ENCODE peak calls at places on chromosomes 5 and 9, in eight cellular contexts. W, P, Z, Q, J, I, X and E are unnamed samples.
A peak's percentile ranks its signal among the peaks of the same experiment; 100 is the strongest.

GRCh38 chr5:57258052-57258451 is 84.2 kb downstream of the GPBP1 start:
- DNase-seq in I (no peak), X (no peak), Q (no peak), P (no peak), Z (no peak), W (no peak), J (no peak), E (no peak)

GRCh38 chr9:114278881-114279570 is 43.9 kb upstream of the ORM1 start:
- DNase-seq in X (no peak), Q (peak; percentile 88), J (peak; percentile 28), Z (no peak), P (no peak), W (peak; percentile 57), I (peak; percentile 41), E (peak; percentile 55)

GRCh38 chr9:137369911-137370630 is 52.9 kb downstream of the EXD3 start:
- DNase-seq in J (peak; percentile 41), W (peak; percentile 52), P (no peak), Q (no peak), I (no peak), X (no peak), Z (no peak), E (peak; percentile 50)

GRCh38 chr5:115079934-115080623 is 89.6 kb downstream of the TRIM36 start:
- DNase-seq in Q (no peak), W (no peak), I (no peak), J (no peak), X (no peak), P (no peak), Z (no peak), E (no peak)

GRCh38 chr5:141618030-141618803 is 583 bp downstream of the DIAPH1 start:
- DNase-seq in P (peak; percentile 70), Q (peak; percentile 70), J (peak; percentile 76), X (peak; percentile 88), I (peak; percentile 60), W (no peak), Z (peak; percentile 61), E (peak; percentile 83)

GRCh38 chr5:77946381-77947050 is 170.4 kb upstream of the TBCA start:
- DNase-seq in X (no peak), P (no peak), Z (no peak), I (no peak), W (no peak), J (no peak), Q (no peak), E (no peak)

GRCh38 chr9:91187311-91187964 is 174.3 kb downstream of the AUH start:
- DNase-seq in W (no peak), X (peak; percentile 10), J (no peak), Q (no peak), P (no peak), I (no peak), Z (no peak), E (no peak)

GRCh38 chr5:1136814-1137213 is 25.0 kb upstream of the SLC12A7 start:
- DNase-seq in Z (no peak), P (no peak), W (no peak), J (no peak), X (no peak), Q (no peak), I (no peak), E (no peak)

GRCh38 chr9:24245988-24246387 is 299.7 kb downstream of the IZUMO3 start:
- DNase-seq in J (no peak), Z (no peak), Q (peak; percentile 1), P (no peak), W (no peak), I (no peak), X (no peak), E (no peak)

GRCh38 chr9:107228648-107229047 is 54.4 kb upstream of the RAD23B start:
- DNase-seq in Z (no peak), P (no peak), I (no peak), X (no peak), W (no peak), Q (no peak), J (no peak), E (no peak)

GRCh38 chr5:144156767-144157171 is 13.7 kb downstream of the YIPF5 start:
- DNase-seq in Q (no peak), X (no peak), Z (peak; percentile 42), W (no peak), J (no peak), I (no peak), P (no peak), E (no peak)

GRCh38 chr9:129459550-129460322 is 161.2 kb downstream of the C9orf50 start:
- DNase-seq in Q (no peak), W (peak; percentile 70), X (no peak), P (peak; percentile 41), Z (no peak), I (no peak), J (peak; percentile 71), E (peak; percentile 89)

GRCh38 chr5:129460951-129461815 is 1.1 kb downstream of the ADAMTS19 start:
- DNase-seq in I (peak; percentile 5), Z (peak; percentile 10), Q (no peak), J (peak; percentile 84), W (peak; percentile 63), X (peak; percentile 51), P (no peak), E (peak; percentile 74)

GRCh38 chr5:55356896-55357295 is 49.1 kb downstream of the MTREX start:
- DNase-seq in X (no peak), Q (no peak), W (no peak), I (no peak), P (no peak), J (no peak), Z (no peak), E (no peak)

GRCh38 chr5:180438785-180439780 is 55.1 kb upstream of the CNOT6 start:
- DNase-seq in Z (no peak), P (no peak), J (no peak), X (peak; percentile 14), Q (no peak), W (no peak), I (no peak), E (no peak)

GRCh38 chr9:137397675-137398423 is 25.1 kb downstream of the EXD3 start:
- DNase-seq in Q (no peak), W (no peak), X (no peak), Z (no peak), I (no peak), J (no peak), P (no peak), E (no peak)

GRCh38 chr9:136151214-136151804 is 32.6 kb upstream of the TMEM250 start:
- DNase-seq in X (no peak), I (no peak), P (no peak), W (no peak), Z (no peak), Q (no peak), J (peak; percentile 64), E (no peak)

GRCh38 chr9:38202335-38202938 is 133.4 kb upstream of the SHB start:
- DNase-seq in Z (no peak), J (peak; percentile 39), W (no peak), P (no peak), Q (no peak), X (no peak), I (no peak), E (no peak)

GRCh38 chr5:171340491-171340890 is 31.4 kb downstream of the TLX3 start:
- DNase-seq in Z (no peak), Q (no peak), W (no peak), I (no peak), J (no peak), X (no peak), P (no peak), E (no peak)

GRCh38 chr9:70419546-70420266 is 5.2 kb upstream of the KLF9 start:
- DNase-seq in Z (peak; percentile 98), W (peak; percentile 99), Q (peak; percentile 85), I (peak; percentile 98), X (peak; percentile 97), J (peak; percentile 73), P (peak; percentile 97), E (peak; percentile 99)

GRCh38 chr9:92736816-92737606 is 27.6 kb downstream of the BICD2 start:
- DNase-seq in Q (no peak), X (no peak), P (no peak), Z (no peak), W (no peak), J (no peak), I (no peak), E (peak; percentile 36)

GRCh38 chr9:137167113-137167751 is 2.6 kb downstream of the LRRC26 start:
- DNase-seq in Q (no peak), W (no peak), J (no peak), I (no peak), P (no peak), Z (no peak), X (no peak), E (no peak)

GRCh38 chr5:96431376-96432244 is 1.4 kb downstream of the PCSK1 start:
- DNase-seq in W (no peak), P (no peak), Z (no peak), I (no peak), X (no peak), Q (no peak), J (peak; percentile 54), E (no peak)

GRCh38 chr9:129209109-129209508 is 31.0 kb upstream of the IER5L start:
- DNase-seq in Z (no peak), W (no peak), Q (no peak), X (no peak), P (no peak), I (no peak), J (peak; percentile 63), E (no peak)

GRCh38 chr5:169762338-169763095 is 125.4 kb downstream of the DOCK2 start:
- DNase-seq in W (no peak), I (no peak), P (no peak), J (no peak), Q (no peak), X (no peak), Z (no peak), E (no peak)
- TF ChIP-seq POLR2A in W (no peak), I (no peak), P (no peak), J (no peak), Q (no peak), X (no peak), Z (no peak), E (no peak)

DNA sequence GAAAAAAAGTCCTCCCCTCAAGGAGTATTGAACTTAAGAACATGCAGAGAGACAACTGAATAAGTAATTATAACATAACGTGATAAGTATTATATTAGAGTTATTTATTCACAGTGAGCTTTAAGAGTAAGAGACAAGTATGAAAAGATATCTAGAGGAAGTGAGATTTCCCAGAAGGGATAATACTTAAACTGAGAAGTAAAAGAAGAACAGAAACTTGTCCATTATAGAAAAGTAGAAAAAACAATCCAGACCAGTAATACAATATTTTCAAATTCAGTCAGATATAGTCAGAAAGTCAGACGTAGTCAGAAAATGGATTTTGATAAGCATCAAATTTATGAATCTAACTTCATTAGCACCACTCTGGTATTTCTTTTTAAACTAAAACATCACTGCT is 613.0 kb upstream of the CCNG1 start:
- DNase-seq in I (no peak), Q (no peak), W (no peak), Z (no peak), P (no peak), J (no peak), X (no peak), E (no peak)
- H3K4me3 ChIP-seq in I (no peak overlapping the region), Q (no peak overlapping the region), W (no peak overlapping the region), Z (no peak overlapping the region), P (no peak overlapping the region), J (no peak overlapping the region), X (no peak overlapping the region), E (no peak overlapping the region)

GRCh38 chr9:95088421-95089161 is 228.9 kb downstream of the FANCC start:
- DNase-seq in P (no peak), Q (no peak), Z (no peak), I (no peak), X (no peak), W (peak; percentile 68), J (no peak), E (peak; percentile 62)
- TF ChIP-seq POLR2AphosphoS5 in P (no peak), Q (no peak), Z (no peak), I (no peak), X (no peak), W (no peak), J (no peak), E (no peak)

GRCh38 chr9:98045234-98046160 is 11.0 kb upstream of the NANS start:
- DNase-seq in Z (no peak), W (no peak), J (no peak), Q (peak; percentile 87), I (no peak), X (no peak), P (no peak), E (no peak)
- TF ChIP-seq POLR2A in Z (no peak), W (no peak), J (no peak), Q (peak; percentile 93), I (no peak), X (no peak), P (no peak), E (no peak)